ENCODE peak calls at places on chromosomes 11 and 22, in four cellular contexts. One of them, this sample, is unnamed.

GRCh38 chr22:28186641-28187040 is 267.6 kb upstream of the PITPNB start:
- DNase-seq in HL-60: no peak
- DNase-seq in T-helper 9 cell: no peak
- DNase-seq in HCT116: no peak
- DNase-seq in this sample: no peak

GRCh38 chr11:79794484-79795393 is 353.9 kb upstream of the TENM4 start:
- DNase-seq in HL-60: no peak
- DNase-seq in T-helper 9 cell: no peak
- DNase-seq in HCT116: no peak
- DNase-seq in this sample: no peak

GRCh38 chr22:48244388-48245118 is 1482.1 kb downstream of the TBC1D22A start:
- DNase-seq in HL-60: no peak
- DNase-seq in T-helper 9 cell: no peak
- DNase-seq in HCT116: no peak
- DNase-seq in this sample: no peak

GRCh38 chr22:30422481-30423295 is 2.9 kb upstream of the MTFP1 start:
- DNase-seq in HL-60: peak
- DNase-seq in T-helper 9 cell: no peak
- DNase-seq in HCT116: peak
- DNase-seq in this sample: peak

GRCh38 chr11:63179446-63180068 is 35.5 kb upstream of the SLC22A24 start:
- DNase-seq in HL-60: no peak
- DNase-seq in T-helper 9 cell: no peak
- DNase-seq in HCT116: no peak
- DNase-seq in this sample: no peak

GRCh38 chr22:49599039-49599438 is 228.6 kb downstream of the BRD1 start:
- DNase-seq in HL-60: no peak
- DNase-seq in T-helper 9 cell: no peak
- DNase-seq in HCT116: no peak
- DNase-seq in this sample: no peak

GRCh38 chr11:64227405-64227956 is 1.4 kb downstream of the NUDT22 start:
- DNase-seq in HL-60: no peak
- DNase-seq in T-helper 9 cell: no peak
- DNase-seq in HCT116: no peak
- DNase-seq in this sample: no peak

GRCh38 chr11:3158131-3158591 is 6.9 kb downstream of the OSBPL5 start:
- DNase-seq in HL-60: no peak
- DNase-seq in T-helper 9 cell: no peak
- DNase-seq in HCT116: no peak
- DNase-seq in this sample: no peak

GRCh38 chr11:12840871-12841516 is 166.8 kb downstream of the TEAD1 start:
- DNase-seq in HL-60: no peak
- DNase-seq in T-helper 9 cell: no peak
- DNase-seq in HCT116: no peak
- DNase-seq in this sample: no peak

GRCh38 chr11:93791493-93791892 is 7.4 kb downstream of the MED17 start:
- DNase-seq in HL-60: no peak
- DNase-seq in T-helper 9 cell: no peak
- DNase-seq in HCT116: no peak
- DNase-seq in this sample: no peak

GRCh38 chr22:20125201-20126174 is 6.1 kb upstream of the ZDHHC8 start:
- DNase-seq in HL-60: no peak
- DNase-seq in T-helper 9 cell: no peak
- DNase-seq in HCT116: no peak
- DNase-seq in this sample: no peak

GRCh38 chr11:122343247-122343646 is 227.2 kb upstream of the BLID start:
- DNase-seq in HL-60: no peak
- DNase-seq in T-helper 9 cell: no peak
- DNase-seq in HCT116: no peak
- DNase-seq in this sample: no peak

GRCh38 chr11:12673601-12673923 is 659 bp upstream of the TEAD1 start:
- DNase-seq in HL-60: no peak
- DNase-seq in T-helper 9 cell: no peak
- DNase-seq in HCT116: no peak
- DNase-seq in this sample: no peak

GRCh38 chr22:41206719-41207118 is 1.6 kb downstream of the L3MBTL2 start:
- DNase-seq in HL-60: no peak
- DNase-seq in T-helper 9 cell: no peak
- DNase-seq in HCT116: no peak
- DNase-seq in this sample: no peak

GRCh38 chr11:12831471-12832202 is 157.4 kb downstream of the TEAD1 start:
- DNase-seq in HL-60: no peak
- DNase-seq in T-helper 9 cell: no peak
- DNase-seq in HCT116: no peak
- DNase-seq in this sample: no peak

GRCh38 chr22:27207907-27208306 is 550.5 kb downstream of the MIAT start:
- DNase-seq in HL-60: no peak
- DNase-seq in T-helper 9 cell: no peak
- DNase-seq in HCT116: no peak
- DNase-seq in this sample: no peak

GRCh38 chr11:3220521-3221407 is 2.2 kb upstream of the MRGPRG start:
- DNase-seq in HL-60: no peak
- DNase-seq in T-helper 9 cell: no peak
- DNase-seq in HCT116: no peak
- DNase-seq in this sample: no peak

GRCh38 chr11:121657191-121657590 is 204.4 kb upstream of the SORL1-AS1 start:
- DNase-seq in HL-60: no peak
- DNase-seq in T-helper 9 cell: no peak
- DNase-seq in HCT116: no peak
- DNase-seq in this sample: no peak

GRCh38 chr11:127027000-127027399 is 26.4 kb upstream of the KIRREL3 start:
- DNase-seq in HL-60: no peak
- DNase-seq in T-helper 9 cell: no peak
- DNase-seq in HCT116: no peak
- DNase-seq in this sample: no peak

GRCh38 chr22:29877620-29878019 is 5.4 kb upstream of the MTMR3 start:
- DNase-seq in HL-60: no peak
- DNase-seq in T-helper 9 cell: no peak
- DNase-seq in HCT116: no peak
- DNase-seq in this sample: no peak

GRCh38 chr22:41561788-41562187 is 978 bp downstream of the CSDC2 start:
- DNase-seq in HL-60: no peak
- DNase-seq in T-helper 9 cell: no peak
- DNase-seq in HCT116: no peak
- DNase-seq in this sample: no peak

GRCh38 chr11:134988495-134988894 is 576.5 kb upstream of the B3GAT1 start:
- DNase-seq in HL-60: no peak
- DNase-seq in T-helper 9 cell: no peak
- DNase-seq in HCT116: no peak
- DNase-seq in this sample: no peak

GRCh38 chr11:18791175-18792065 is at the start of gene PTPN5:
- DNase-seq in HL-60: no peak
- DNase-seq in T-helper 9 cell: no peak
- DNase-seq in HCT116: no peak
- DNase-seq in this sample: no peak

GRCh38 chr22:11253000-11253511 is 4274.9 kb upstream of the OR11H1 start:
- DNase-seq in HL-60: no peak
- DNase-seq in T-helper 9 cell: no peak
- DNase-seq in HCT116: no peak
- DNase-seq in this sample: no peak

GRCh38 chr11:111735262-111736116 is 30.7 kb downstream of the PPP2R1B start:
- DNase-seq in HL-60: no peak
- DNase-seq in T-helper 9 cell: no peak
- DNase-seq in HCT116: no peak
- DNase-seq in this sample: peak

GRCh38 chr22:48103126-48103875 is 1340.9 kb downstream of the TBC1D22A start:
- DNase-seq in HL-60: no peak
- DNase-seq in T-helper 9 cell: no peak
- DNase-seq in HCT116: no peak
- DNase-seq in this sample: no peak

GRCh38 chr11:92765418-92765817 is 204.0 kb upstream of the MTNR1B start:
- DNase-seq in HL-60: no peak
- DNase-seq in T-helper 9 cell: no peak
- DNase-seq in HCT116: no peak
- DNase-seq in this sample: no peak

GRCh38 chr11:124800226-124800929 is at the start of gene MSANTD2:
- DNase-seq in HL-60: peak
- DNase-seq in T-helper 9 cell: peak
- DNase-seq in HCT116: peak
- DNase-seq in this sample: peak

GRCh38 chr11:19088791-19089190 is 28.2 kb upstream of the ZDHHC13 start:
- DNase-seq in HL-60: no peak
- DNase-seq in T-helper 9 cell: no peak
- DNase-seq in HCT116: no peak
- DNase-seq in this sample: no peak

GRCh38 chr22:46890819-46891218 is 128.4 kb downstream of the TBC1D22A start:
- DNase-seq in HL-60: no peak
- DNase-seq in T-helper 9 cell: no peak
- DNase-seq in HCT116: no peak
- DNase-seq in this sample: no peak

GRCh38 chr11:13119928-13120520 is 110.9 kb downstream of the RASSF10 start:
- DNase-seq in HL-60: no peak
- DNase-seq in T-helper 9 cell: no peak
- DNase-seq in HCT116: no peak
- DNase-seq in this sample: no peak

GRCh38 chr11:126511475-126512115 is 156.1 kb downstream of the ST3GAL4 start:
- DNase-seq in HL-60: no peak
- DNase-seq in T-helper 9 cell: no peak
- DNase-seq in HCT116: no peak
- DNase-seq in this sample: no peak

GRCh38 chr22:29633514-29634312 is 30.3 kb downstream of the NF2 start:
- DNase-seq in HL-60: no peak
- DNase-seq in T-helper 9 cell: no peak
- DNase-seq in HCT116: no peak
- DNase-seq in this sample: no peak

GRCh38 chr11:62508336-62509058 is 38.1 kb downstream of the AHNAK start:
- DNase-seq in HL-60: no peak
- DNase-seq in T-helper 9 cell: no peak
- DNase-seq in HCT116: peak
- DNase-seq in this sample: no peak

GRCh38 chr11:39641749-39642148 is 1817.7 kb downstream of the LRRC4C start:
- DNase-seq in HL-60: no peak
- DNase-seq in T-helper 9 cell: no peak
- DNase-seq in HCT116: no peak
- DNase-seq in this sample: no peak

GRCh38 chr22:20422271-20422958 is 15.2 kb downstream of the SCARF2 start:
- DNase-seq in HL-60: no peak
- DNase-seq in T-helper 9 cell: no peak
- DNase-seq in HCT116: no peak
- DNase-seq in this sample: no peak

GRCh38 chr11:35786918-35787557 is 124.5 kb downstream of the TRIM44 start:
- DNase-seq in HL-60: no peak
- DNase-seq in T-helper 9 cell: no peak
- DNase-seq in HCT116: no peak
- DNase-seq in this sample: no peak

GRCh38 chr22:46934746-46935491 is 172.5 kb downstream of the TBC1D22A start:
- DNase-seq in HL-60: no peak
- DNase-seq in T-helper 9 cell: no peak
- DNase-seq in HCT116: peak
- DNase-seq in this sample: peak

GRCh38 chr22:29072193-29072978 is 449 bp upstream of the KREMEN1 start:
- DNase-seq in HL-60: no peak
- DNase-seq in T-helper 9 cell: peak
- DNase-seq in HCT116: peak
- DNase-seq in this sample: peak

This sample was measured in SW 1271.